ENCODE peak calls at places on chromosomes 6 and 20, in six cellular contexts. One of them, this sample, is unnamed. For H3K9me3 and H3K4me1, the result is how much of the 10 kb centered on the place peaks cover.

GRCh38 chr20:58710481-58711265 is 18.1 kb downstream of the NPEPL1 start:
- DNase-seq in GM23248: no peak
- DNase-seq in psoas muscle: no peak
- DNase-seq in fibroblast of lung: no peak
- DNase-seq in right atrium auricular region: peak
- DNase-seq in tibial nerve: peak
- DNase-seq in this sample: no peak

GRCh38 chr20:31363295-31363694 is 5.1 kb upstream of the DEFB118 start:
- DNase-seq in GM23248: no peak
- DNase-seq in psoas muscle: no peak
- DNase-seq in fibroblast of lung: no peak
- DNase-seq in right atrium auricular region: no peak
- DNase-seq in tibial nerve: no peak
- DNase-seq in this sample: no peak

GRCh38 chr20:48266571-48266970 is 481.3 kb upstream of the SULF2 start:
- DNase-seq in GM23248: no peak
- DNase-seq in psoas muscle: no peak
- DNase-seq in fibroblast of lung: no peak
- DNase-seq in right atrium auricular region: no peak
- DNase-seq in tibial nerve: no peak
- DNase-seq in this sample: no peak

GRCh38 chr6:45691426-45691825 is 313.7 kb upstream of the SUPT3H start:
- DNase-seq in GM23248: peak
- DNase-seq in psoas muscle: no peak
- DNase-seq in fibroblast of lung: no peak
- DNase-seq in right atrium auricular region: no peak
- DNase-seq in tibial nerve: no peak
- DNase-seq in this sample: no peak

GRCh38 chr20:34110025-34111013 is 1.7 kb downstream of the EIF2S2 start:
- DNase-seq in GM23248: peak
- DNase-seq in psoas muscle: no peak
- DNase-seq in fibroblast of lung: peak
- DNase-seq in right atrium auricular region: no peak
- DNase-seq in tibial nerve: no peak
- DNase-seq in this sample: no peak

GRCh38 chr20:40646321-40647212 is 42.5 kb downstream of the MAFB start:
- DNase-seq in GM23248: no peak
- DNase-seq in psoas muscle: no peak
- DNase-seq in fibroblast of lung: no peak
- DNase-seq in right atrium auricular region: no peak
- DNase-seq in tibial nerve: no peak
- DNase-seq in this sample: no peak

GRCh38 chr6:34476462-34476861 is 10.6 kb downstream of the PACSIN1 start:
- DNase-seq in GM23248: no peak
- DNase-seq in psoas muscle: no peak
- DNase-seq in fibroblast of lung: no peak
- DNase-seq in right atrium auricular region: no peak
- DNase-seq in tibial nerve: no peak
- DNase-seq in this sample: no peak

GRCh38 chr6:33029297-33030184 is 20.1 kb upstream of the HLA-DOA start:
- DNase-seq in GM23248: peak
- DNase-seq in psoas muscle: no peak
- DNase-seq in fibroblast of lung: no peak
- DNase-seq in right atrium auricular region: no peak
- DNase-seq in tibial nerve: peak
- DNase-seq in this sample: peak

GRCh38 chr6:108200631-108201030 is 34.8 kb downstream of the NR2E1 start:
- DNase-seq in GM23248: no peak
- DNase-seq in psoas muscle: no peak
- DNase-seq in fibroblast of lung: peak
- DNase-seq in right atrium auricular region: no peak
- DNase-seq in tibial nerve: no peak
- DNase-seq in this sample: no peak

GRCh38 chr6:17013701-17014100 is 88.1 kb upstream of the STMND1 start:
- DNase-seq in GM23248: peak
- DNase-seq in psoas muscle: no peak
- DNase-seq in fibroblast of lung: peak
- DNase-seq in right atrium auricular region: no peak
- DNase-seq in tibial nerve: no peak
- DNase-seq in this sample: no peak

GRCh38 chr20:8212286-8212685 is 80.2 kb downstream of the PLCB1 start:
- DNase-seq in GM23248: peak
- DNase-seq in psoas muscle: no peak
- DNase-seq in fibroblast of lung: peak
- DNase-seq in right atrium auricular region: no peak
- DNase-seq in tibial nerve: no peak
- DNase-seq in this sample: no peak

GRCh38 chr6:89311853-89312531 is 3.1 kb downstream of the GABRR2 start:
- DNase-seq in GM23248: peak
- DNase-seq in psoas muscle: peak
- DNase-seq in fibroblast of lung: peak
- DNase-seq in right atrium auricular region: peak
- DNase-seq in tibial nerve: peak
- DNase-seq in this sample: peak

GRCh38 chr6:139587469-139587868 is 213.0 kb upstream of the CITED2 start:
- DNase-seq in GM23248: peak
- DNase-seq in psoas muscle: no peak
- DNase-seq in fibroblast of lung: peak
- DNase-seq in right atrium auricular region: no peak
- DNase-seq in tibial nerve: no peak
- DNase-seq in this sample: no peak

GRCh38 chr20:23257848-23258746 is 92.5 kb upstream of the NXT1 start:
- DNase-seq in GM23248: peak
- DNase-seq in psoas muscle: no peak
- DNase-seq in fibroblast of lung: peak
- DNase-seq in right atrium auricular region: no peak
- DNase-seq in tibial nerve: no peak
- DNase-seq in this sample: no peak

GRCh38 chr20:47377122-47377722 is 20.7 kb upstream of the ZMYND8 start:
- DNase-seq in GM23248: no peak
- DNase-seq in psoas muscle: no peak
- DNase-seq in fibroblast of lung: no peak
- DNase-seq in right atrium auricular region: no peak
- DNase-seq in tibial nerve: no peak
- DNase-seq in this sample: no peak

GRCh38 chr6:16999486-17000436 is 102.1 kb upstream of the STMND1 start:
- DNase-seq in GM23248: peak
- DNase-seq in psoas muscle: no peak
- DNase-seq in fibroblast of lung: peak
- DNase-seq in right atrium auricular region: no peak
- DNase-seq in tibial nerve: no peak
- DNase-seq in this sample: no peak

GRCh38 chr6:111683126-111683525 is 77.4 kb upstream of the TRAF3IP2 start:
- DNase-seq in GM23248: no peak
- DNase-seq in psoas muscle: no peak
- DNase-seq in fibroblast of lung: peak
- DNase-seq in right atrium auricular region: no peak
- DNase-seq in tibial nerve: no peak
- DNase-seq in this sample: peak

GRCh38 chr6:89302195-89302770 is 12.8 kb downstream of the GABRR2 start:
- DNase-seq in GM23248: no peak
- DNase-seq in psoas muscle: no peak
- DNase-seq in fibroblast of lung: no peak
- DNase-seq in right atrium auricular region: no peak
- DNase-seq in tibial nerve: no peak
- DNase-seq in this sample: no peak

GRCh38 chr20:46030290-46031013 is 1.4 kb downstream of the SLC12A5 start:
- DNase-seq in GM23248: no peak
- DNase-seq in psoas muscle: no peak
- DNase-seq in fibroblast of lung: no peak
- DNase-seq in right atrium auricular region: no peak
- DNase-seq in tibial nerve: no peak
- DNase-seq in this sample: no peak

GRCh38 chr6:138507977-138508675 is 8.8 kb upstream of the NHSL1 start:
- DNase-seq in GM23248: no peak
- DNase-seq in psoas muscle: no peak
- DNase-seq in fibroblast of lung: no peak
- DNase-seq in right atrium auricular region: no peak
- DNase-seq in tibial nerve: no peak
- DNase-seq in this sample: no peak

GRCh38 chr6:76771076-76771634 is 692.1 kb downstream of the HTR1B start:
- DNase-seq in GM23248: no peak
- DNase-seq in psoas muscle: no peak
- DNase-seq in fibroblast of lung: no peak
- DNase-seq in right atrium auricular region: no peak
- DNase-seq in tibial nerve: no peak
- DNase-seq in this sample: no peak

GRCh38 chr20:46174469-46175126 is 56.5 kb downstream of the CD40 start:
- DNase-seq in GM23248: peak
- DNase-seq in psoas muscle: peak
- DNase-seq in fibroblast of lung: peak
- DNase-seq in right atrium auricular region: peak
- DNase-seq in tibial nerve: peak
- DNase-seq in this sample: peak

GRCh38 chr6:110609101-110609500 is 132.7 kb upstream of the SLC22A16 start:
- DNase-seq in GM23248: no peak
- DNase-seq in psoas muscle: no peak
- DNase-seq in fibroblast of lung: peak
- DNase-seq in right atrium auricular region: no peak
- DNase-seq in tibial nerve: no peak
- DNase-seq in this sample: no peak

GRCh38 chr6:163383912-163384311 is 30.6 kb upstream of the QKI start:
- DNase-seq in GM23248: peak
- DNase-seq in psoas muscle: no peak
- DNase-seq in fibroblast of lung: peak
- DNase-seq in right atrium auricular region: no peak
- DNase-seq in tibial nerve: no peak
- DNase-seq in this sample: no peak

GRCh38 chr20:33401042-33401921 is at the start of gene CDK5RAP1:
- DNase-seq in GM23248: peak
- DNase-seq in psoas muscle: peak
- DNase-seq in fibroblast of lung: peak
- DNase-seq in right atrium auricular region: peak
- DNase-seq in tibial nerve: peak
- DNase-seq in this sample: peak

GRCh38 chr6:152368761-152369624 is 268.2 kb downstream of the SYNE1 start:
- DNase-seq in GM23248: no peak
- DNase-seq in psoas muscle: peak
- DNase-seq in fibroblast of lung: peak
- DNase-seq in right atrium auricular region: peak
- DNase-seq in tibial nerve: no peak
- DNase-seq in this sample: peak

GRCh38 chr6:166222631-166223030 is 55.0 kb upstream of the TBXT start:
- DNase-seq in GM23248: no peak
- DNase-seq in psoas muscle: no peak
- DNase-seq in fibroblast of lung: no peak
- DNase-seq in right atrium auricular region: no peak
- DNase-seq in tibial nerve: no peak
- DNase-seq in this sample: no peak

GRCh38 chr6:31092769-31093505 is 19.4 kb downstream of the C6orf15 start:
- DNase-seq in GM23248: no peak
- DNase-seq in psoas muscle: no peak
- DNase-seq in fibroblast of lung: no peak
- DNase-seq in right atrium auricular region: no peak
- DNase-seq in tibial nerve: no peak
- DNase-seq in this sample: no peak

GRCh38 chr20:3674995-3675900 is 6.6 kb downstream of the ADAM33 start:
- DNase-seq in GM23248: no peak
- DNase-seq in psoas muscle: no peak
- DNase-seq in fibroblast of lung: no peak
- DNase-seq in right atrium auricular region: no peak
- DNase-seq in tibial nerve: no peak
- DNase-seq in this sample: no peak

GRCh38 chr6:168618546-168619315 is 177.7 kb downstream of the SMOC2 start:
- DNase-seq in GM23248: no peak
- DNase-seq in psoas muscle: no peak
- DNase-seq in fibroblast of lung: no peak
- DNase-seq in right atrium auricular region: no peak
- DNase-seq in tibial nerve: no peak
- DNase-seq in this sample: no peak
- H3K9me3 ChIP-seq in GM23248: under half
- H3K9me3 ChIP-seq in psoas muscle: under half
- H3K9me3 ChIP-seq in fibroblast of lung: under half
- H3K9me3 ChIP-seq in right atrium auricular region: under half
- H3K9me3 ChIP-seq in tibial nerve: under half
- H3K9me3 ChIP-seq in this sample: under half

DNA sequence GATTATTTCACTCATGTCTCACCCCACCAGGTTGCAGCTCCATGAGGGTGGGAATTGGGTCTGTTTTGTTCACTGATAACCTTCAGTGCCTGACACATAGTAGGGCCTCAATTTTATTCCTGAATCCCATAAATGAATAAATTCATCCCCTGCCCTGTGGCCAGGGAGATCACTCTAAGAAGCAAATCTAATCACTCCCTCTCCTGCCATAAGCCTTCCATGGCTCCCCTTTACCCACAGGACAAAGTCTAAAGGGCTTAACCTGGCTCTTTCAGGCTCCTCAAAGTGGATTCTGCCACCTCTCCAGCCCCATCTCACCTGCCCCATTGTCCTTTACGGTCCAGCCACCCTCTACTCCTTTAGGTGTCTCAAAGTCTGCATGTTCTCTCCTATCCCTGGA is 141.8 kb upstream of the PTPN1 start:
- DNase-seq in GM23248: no peak
- DNase-seq in psoas muscle: no peak
- DNase-seq in fibroblast of lung: no peak
- DNase-seq in right atrium auricular region: no peak
- DNase-seq in tibial nerve: no peak
- DNase-seq in this sample: no peak
- H3K4me1 ChIP-seq in GM23248: under half
- H3K4me1 ChIP-seq in psoas muscle: under half
- H3K4me1 ChIP-seq in fibroblast of lung: under half
- H3K4me1 ChIP-seq in right atrium auricular region: under half
- H3K4me1 ChIP-seq in tibial nerve: under half
- H3K4me1 ChIP-seq in this sample: under half

GRCh38 chr20:50772418-50773185 is 22.3 kb upstream of the BCAS4 start:
- DNase-seq in GM23248: no peak
- DNase-seq in psoas muscle: no peak
- DNase-seq in fibroblast of lung: no peak
- DNase-seq in right atrium auricular region: no peak
- DNase-seq in tibial nerve: no peak
- DNase-seq in this sample: peak
- H3K27ac ChIP-seq in GM23248: no peak
- H3K27ac ChIP-seq in psoas muscle: no peak
- H3K27ac ChIP-seq in fibroblast of lung: no peak
- H3K27ac ChIP-seq in right atrium auricular region: no peak
- H3K27ac ChIP-seq in tibial nerve: no peak
- H3K27ac ChIP-seq in this sample: no peak

DNA sequence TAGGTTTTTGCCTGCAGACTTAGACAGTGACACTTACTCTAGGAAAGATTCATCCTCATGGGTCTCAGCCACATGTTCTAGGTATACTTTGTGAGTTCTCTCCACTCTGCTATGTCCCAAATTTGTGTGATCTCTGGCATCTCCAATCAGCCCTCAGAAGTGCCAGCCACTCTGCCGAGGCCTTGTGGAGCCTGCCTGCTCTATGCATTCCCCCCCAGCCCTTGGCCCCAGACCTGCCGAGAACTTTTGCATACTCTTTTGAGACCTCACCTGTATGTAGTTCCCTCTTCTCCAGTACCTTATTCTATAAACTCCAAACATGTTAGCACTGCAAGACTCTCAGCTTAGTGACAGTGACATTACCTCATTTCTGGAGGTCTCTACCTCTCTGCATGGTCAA is 2170.5 kb upstream of the DEFB115 start:
- DNase-seq in GM23248: no peak
- DNase-seq in psoas muscle: no peak
- DNase-seq in fibroblast of lung: no peak
- DNase-seq in right atrium auricular region: no peak
- DNase-seq in tibial nerve: no peak
- DNase-seq in this sample: no peak
- H3K9me3 ChIP-seq in GM23248: under half
- H3K9me3 ChIP-seq in psoas muscle: under half
- H3K9me3 ChIP-seq in fibroblast of lung: under half
- H3K9me3 ChIP-seq in right atrium auricular region: under half
- H3K9me3 ChIP-seq in tibial nerve: under half
- H3K9me3 ChIP-seq in this sample: under half